ENCODE peak calls at places on chromosomes 13 and 19, in seven cellular contexts. One of them, this sample, is unnamed.

GRCh38 chr19:52415711-52416110 is 13.2 kb upstream of the ZNF534 start:
- DNase-seq in EL: no peak
- DNase-seq in iPS DF 19.7: no peak
- DNase-seq in left ventricle myocardium inferior: no peak
- DNase-seq in stimulated activated naive CD4-positive, alpha-beta T cell: no peak
- DNase-seq in omental fat pad: no peak
- DNase-seq in NB4: no peak
- DNase-seq in this sample: no peak

GRCh38 chr19:34669305-34669704 is 7.7 kb downstream of the SCGB2B2 start:
- DNase-seq in EL: no peak
- DNase-seq in iPS DF 19.7: no peak
- DNase-seq in left ventricle myocardium inferior: no peak
- DNase-seq in stimulated activated naive CD4-positive, alpha-beta T cell: no peak
- DNase-seq in omental fat pad: no peak
- DNase-seq in NB4: no peak
- DNase-seq in this sample: no peak

GRCh38 chr19:35717665-35718344 is at the start of gene KMT2B:
- DNase-seq in EL: peak
- DNase-seq in iPS DF 19.7: no peak
- DNase-seq in left ventricle myocardium inferior: no peak
- DNase-seq in stimulated activated naive CD4-positive, alpha-beta T cell: no peak
- DNase-seq in omental fat pad: no peak
- DNase-seq in NB4: peak
- DNase-seq in this sample: no peak

GRCh38 chr19:45115809-45116615 is 23.0 kb downstream of the PPP1R37 start:
- DNase-seq in EL: no peak
- DNase-seq in iPS DF 19.7: no peak
- DNase-seq in left ventricle myocardium inferior: no peak
- DNase-seq in stimulated activated naive CD4-positive, alpha-beta T cell: no peak
- DNase-seq in omental fat pad: no peak
- DNase-seq in NB4: peak
- DNase-seq in this sample: no peak

GRCh38 chr19:47495478-47496372 is 11.7 kb upstream of the KPTN start:
- DNase-seq in EL: no peak
- DNase-seq in iPS DF 19.7: no peak
- DNase-seq in left ventricle myocardium inferior: no peak
- DNase-seq in stimulated activated naive CD4-positive, alpha-beta T cell: no peak
- DNase-seq in omental fat pad: no peak
- DNase-seq in NB4: no peak
- DNase-seq in this sample: no peak

GRCh38 chr19:38035515-38036495 is 128.8 kb downstream of the SIPA1L3 start:
- DNase-seq in EL: peak
- DNase-seq in iPS DF 19.7: no peak
- DNase-seq in left ventricle myocardium inferior: no peak
- DNase-seq in stimulated activated naive CD4-positive, alpha-beta T cell: no peak
- DNase-seq in omental fat pad: no peak
- DNase-seq in NB4: no peak
- DNase-seq in this sample: no peak

GRCh38 chr13:59674616-59675015 is 489.1 kb downstream of the DIAPH3 start:
- DNase-seq in EL: no peak
- DNase-seq in iPS DF 19.7: no peak
- DNase-seq in left ventricle myocardium inferior: no peak
- DNase-seq in stimulated activated naive CD4-positive, alpha-beta T cell: no peak
- DNase-seq in omental fat pad: no peak
- DNase-seq in NB4: no peak
- DNase-seq in this sample: no peak

GRCh38 chr19:11598103-11598483 is 810 bp downstream of the ZNF627 start:
- DNase-seq in EL: no peak
- DNase-seq in iPS DF 19.7: no peak
- DNase-seq in left ventricle myocardium inferior: no peak
- DNase-seq in stimulated activated naive CD4-positive, alpha-beta T cell: no peak
- DNase-seq in omental fat pad: no peak
- DNase-seq in NB4: no peak
- DNase-seq in this sample: no peak

GRCh38 chr19:45630463-45630862 is 8.7 kb downstream of the EML2 start:
- DNase-seq in EL: peak
- DNase-seq in iPS DF 19.7: no peak
- DNase-seq in left ventricle myocardium inferior: no peak
- DNase-seq in stimulated activated naive CD4-positive, alpha-beta T cell: no peak
- DNase-seq in omental fat pad: no peak
- DNase-seq in NB4: peak
- DNase-seq in this sample: no peak

GRCh38 chr19:49357186-49357585 is 5.0 kb downstream of the TEAD2 start:
- DNase-seq in EL: no peak
- DNase-seq in iPS DF 19.7: no peak
- DNase-seq in left ventricle myocardium inferior: no peak
- DNase-seq in stimulated activated naive CD4-positive, alpha-beta T cell: no peak
- DNase-seq in omental fat pad: no peak
- DNase-seq in NB4: no peak
- DNase-seq in this sample: no peak

GRCh38 chr13:87827479-87827878 is 156.3 kb downstream of the SLITRK5 start:
- DNase-seq in EL: no peak
- DNase-seq in iPS DF 19.7: no peak
- DNase-seq in left ventricle myocardium inferior: no peak
- DNase-seq in stimulated activated naive CD4-positive, alpha-beta T cell: no peak
- DNase-seq in omental fat pad: no peak
- DNase-seq in NB4: peak
- DNase-seq in this sample: no peak

GRCh38 chr13:35782793-35783192 is 306.3 kb upstream of the MAB21L1 start:
- DNase-seq in EL: no peak
- DNase-seq in iPS DF 19.7: no peak
- DNase-seq in left ventricle myocardium inferior: no peak
- DNase-seq in stimulated activated naive CD4-positive, alpha-beta T cell: no peak
- DNase-seq in omental fat pad: no peak
- DNase-seq in NB4: no peak
- DNase-seq in this sample: no peak

This sample was measured in globus pallidus.